ENCODE peak calls at places on chromosomes 5 and 9, in seven cellular contexts. A is tibial artery, U is foreskin fibroblast, W is dorsolateral prefrontal cortex, Z is lower lobe of right lung, P is HFFc6, D is psoas muscle. B is an unnamed sample.

GRCh38 chr9:89223398-89223977 is 44.9 kb upstream of the SHC3 start:
- DNase-seq in A (no peak), U (peak; percentile 14), W (no peak), Z (no peak), P (no peak), D (no peak), B (no peak)

GRCh38 chr9:87382902-87383301 is 114.8 kb upstream of the DAPK1 start:
- DNase-seq in A (peak; percentile 58), U (no peak), W (no peak), Z (no peak), P (peak; percentile 1), D (peak; percentile 24), B (peak; percentile 53)

GRCh38 chr9:131657031-131657377 is 82.9 kb downstream of the RAPGEF1 start:
- DNase-seq in A (no peak), U (no peak), W (no peak), Z (no peak), P (no peak), D (no peak), B (no peak)

GRCh38 chr9:16925426-16925825 is 55.0 kb upstream of the BNC2 start:
- DNase-seq in A (no peak), U (peak; percentile 65), W (no peak), Z (no peak), P (peak; percentile 31), D (no peak), B (peak; percentile 32)

GRCh38 chr9:109908459-109909390 is 128.7 kb downstream of the PALM2AKAP2 start:
- DNase-seq in A (no peak), U (peak; percentile 60), W (no peak), Z (no peak), P (peak; percentile 84), D (no peak), B (peak; percentile 19)

GRCh38 chr9:132749316-132749715 is 79.1 kb downstream of the GTF3C4 start:
- DNase-seq in A (no peak), U (no peak), W (no peak), Z (no peak), P (no peak), D (no peak), B (no peak)

GRCh38 chr9:133477992-133478850 is 678 bp downstream of the SLC2A6 start:
- DNase-seq in A (no peak), U (peak; percentile 51), W (no peak), Z (peak; percentile 30), P (peak; percentile 6), D (no peak), B (no peak)

GRCh38 chr5:94707359-94707758 is 88.9 kb downstream of the SLF1 start:
- DNase-seq in A (no peak), U (no peak), W (no peak), Z (no peak), P (no peak), D (no peak), B (peak; percentile 76)

GRCh38 chr5:66989286-66989685 is 207.3 kb downstream of the CD180 start:
- DNase-seq in A (no peak), U (no peak), W (no peak), Z (no peak), P (peak; percentile 12), D (no peak), B (peak; percentile 88)

GRCh38 chr9:130815242-130815808 is 19.7 kb upstream of the ABL1 start:
- DNase-seq in A (no peak), U (no peak), W (no peak), Z (no peak), P (no peak), D (no peak), B (no peak)

GRCh38 chr9:134590240-134591081 is 51.1 kb upstream of the COL5A1 start:
- DNase-seq in A (no peak), U (no peak), W (no peak), Z (no peak), P (no peak), D (no peak), B (no peak)

GRCh38 chr9:569276-569675 is 272.2 kb upstream of the DMRT1 start:
- DNase-seq in A (no peak), U (no peak), W (no peak), Z (no peak), P (no peak), D (no peak), B (no peak)

GRCh38 chr5:100840364-100840763 is 62.7 kb downstream of the ST8SIA4 start:
- DNase-seq in A (no peak), U (peak; percentile 9), W (no peak), Z (no peak), P (no peak), D (no peak), B (peak; percentile 55)

GRCh38 chr9:135791431-135792267 is 89.7 kb downstream of the KCNT1 start:
- DNase-seq in A (no peak), U (no peak), W (no peak), Z (no peak), P (no peak), D (no peak), B (no peak)

GRCh38 chr5:93163010-93163663 is 417.9 kb downstream of the NR2F1-AS1 start:
- DNase-seq in A (no peak), U (peak; percentile 87), W (no peak), Z (no peak), P (peak; percentile 88), D (no peak), B (peak; percentile 93)

GRCh38 chr9:87350915-87351314 is 146.8 kb upstream of the DAPK1 start:
- DNase-seq in A (no peak), U (no peak), W (no peak), Z (no peak), P (no peak), D (no peak), B (peak; percentile 22)

GRCh38 chr9:88781500-88782391 is 209.5 kb upstream of the S1PR3 start:
- DNase-seq in A (peak; percentile 31), U (peak; percentile 77), W (no peak), Z (no peak), P (peak; percentile 29), D (no peak), B (peak; percentile 87)

GRCh38 chr9:113772121-113772885 is 103.8 kb upstream of the ZNF618 start:
- DNase-seq in A (peak; percentile 30), U (peak; percentile 86), W (no peak), Z (no peak), P (no peak), D (no peak), B (peak; percentile 69)

GRCh38 chr5:73321757-73322452 is 126.7 kb downstream of the FOXD1 start:
- DNase-seq in A (no peak), U (peak; percentile 90), W (no peak), Z (no peak), P (peak; percentile 93), D (no peak), B (peak; percentile 98)

GRCh38 chr9:22343218-22343611 is 103.4 kb upstream of the DMRTA1 start:
- DNase-seq in A (no peak), U (no peak), W (no peak), Z (no peak), P (no peak), D (no peak), B (no peak)

GRCh38 chr9:89667730-89668129 is 62.9 kb downstream of the GADD45G start:
- DNase-seq in A (no peak), U (no peak), W (no peak), Z (peak; percentile 74), P (no peak), D (no peak), B (no peak)

GRCh38 chr9:95147452-95147851 is 170.1 kb downstream of the FANCC start:
- DNase-seq in A (no peak), U (peak; percentile 49), W (no peak), Z (no peak), P (no peak), D (no peak), B (no peak)

GRCh38 chr9:94746541-94747505 is 20.3 kb downstream of the AOPEP start:
- DNase-seq in A (no peak), U (no peak), W (no peak), Z (no peak), P (no peak), D (no peak), B (no peak)

GRCh38 chr5:61178702-61179101 is 16.4 kb upstream of the SMIM15 start:
- DNase-seq in A (no peak), U (no peak), W (no peak), Z (no peak), P (no peak), D (no peak), B (no peak)

GRCh38 chr5:126138475-126139005 is 284.7 kb upstream of the GRAMD2B start:
- DNase-seq in A (no peak), U (peak; percentile 78), W (no peak), Z (no peak), P (peak; percentile 38), D (no peak), B (peak; percentile 35)

GRCh38 chr5:61604076-61604475 is 272.0 kb downstream of the ZSWIM6 start:
- DNase-seq in A (no peak), U (no peak), W (no peak), Z (no peak), P (no peak), D (no peak), B (no peak)

GRCh38 chr5:1751026-1751863 is 48.4 kb downstream of the MRPL36 start:
- DNase-seq in A (peak; percentile 10), U (no peak), W (peak; percentile 16), Z (peak; percentile 28), P (no peak), D (no peak), B (no peak)

DNA sequence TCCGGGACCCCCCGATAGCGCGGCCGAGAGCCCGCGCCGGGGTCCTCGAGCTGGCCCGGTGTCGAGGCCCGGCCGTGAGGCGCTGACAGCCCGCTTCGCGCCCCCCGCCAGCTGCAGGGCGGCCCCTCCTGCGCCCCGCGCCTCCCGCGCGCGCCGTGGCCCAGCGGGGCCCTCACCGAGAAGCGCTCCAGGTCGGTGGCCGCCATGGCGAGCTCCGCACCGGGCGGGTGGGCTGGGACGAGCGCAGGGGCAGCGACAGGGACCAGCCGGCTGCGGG is 169 bp downstream of the SEPTIN8 start:
- DNase-seq in A (no peak), U (no peak), W (no peak), Z (no peak), P (no peak), D (no peak), B (no peak)
- TF ChIP-seq CTCF in A (no peak), U (no peak), W (no peak), Z (no peak), P (no peak), D (no peak), B (no peak)

DNA sequence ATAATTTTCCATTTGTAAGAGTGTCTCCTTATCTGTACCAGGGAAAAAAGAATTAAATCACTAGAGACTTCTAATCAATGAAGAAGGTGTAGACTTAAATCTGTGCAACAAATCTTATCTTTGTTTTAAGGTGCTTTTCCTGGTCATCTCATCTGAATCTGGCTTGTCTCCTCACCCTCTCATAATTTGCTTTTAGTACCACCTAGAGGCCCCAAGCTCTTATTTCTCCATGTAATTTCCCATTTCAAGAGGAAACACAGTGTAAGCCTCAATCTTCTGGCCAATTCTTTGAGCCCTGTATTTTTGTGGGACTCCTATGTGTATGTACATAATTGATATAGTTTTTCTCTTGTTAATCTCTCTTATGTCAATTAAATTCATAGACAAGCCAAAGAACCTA is 1975.3 kb upstream of the CDH6 start:
- DNase-seq in A (no peak), U (no peak), W (no peak), Z (no peak), P (no peak), D (no peak), B (no peak)
- TF ChIP-seq CTCF in A (no peak), U (no peak), W (no peak), Z (no peak), P (no peak), D (no peak), B (no peak)

GRCh38 chr5:153782589-153783238 is 256.0 kb downstream of the FAM114A2 start:
- DNase-seq in A (no peak), U (no peak), W (no peak), Z (no peak), P (peak; percentile 0), D (no peak), B (peak; percentile 41)
- TF ChIP-seq CTCF in A (no peak), U (no peak), W (no peak), Z (no peak), P (peak; percentile 16), D (no peak), B (peak; percentile 13)

GRCh38 chr5:107917983-107918382 is 247.2 kb upstream of the EFNA5 start:
- DNase-seq in A (no peak), U (peak; percentile 18), W (no peak), Z (no peak), P (no peak), D (no peak), B (no peak)
- TF ChIP-seq CTCF in A (no peak), U (no peak), W (no peak), Z (no peak), P (no peak), D (no peak), B (no peak)

B was measured in astrocyte of the spinal cord.